ENCODE peak calls at places on chromosomes 12 and 14, in four cellular contexts. One of them, this sample, is unnamed.

GRCh38 chr14:105918496-105919262 is 392.3 kb downstream of the TMEM121 start:
- DNase-seq in H9: no peak
- DNase-seq in neuronal stem cell: no peak
- DNase-seq in H1: no peak
- DNase-seq in this sample: no peak

GRCh38 chr14:22976620-22977433 is 5.5 kb downstream of the AJUBA start:
- DNase-seq in H1: no peak
- DNase-seq in H9: no peak
- DNase-seq in neuronal stem cell: no peak
- DNase-seq in this sample: no peak

GRCh38 chr12:49357099-49357678 is 10.1 kb upstream of the SPATS2 start:
- DNase-seq in neuronal stem cell: no peak
- DNase-seq in H9: no peak
- DNase-seq in H1: no peak
- DNase-seq in this sample: peak

GRCh38 chr12:13499008-13499407 is 302.5 kb downstream of the EMP1 start:
- DNase-seq in neuronal stem cell: no peak
- DNase-seq in H1: no peak
- DNase-seq in H9: no peak
- DNase-seq in this sample: no peak

GRCh38 chr12:113155641-113156040 is 6.1 kb downstream of the CFAP73 start:
- DNase-seq in H1: no peak
- DNase-seq in H9: no peak
- DNase-seq in neuronal stem cell: no peak
- DNase-seq in this sample: no peak

GRCh38 chr12:12979151-12979550 is 20.9 kb downstream of the HEBP1 start:
- DNase-seq in H1: no peak
- DNase-seq in H9: no peak
- DNase-seq in neuronal stem cell: no peak
- DNase-seq in this sample: peak

GRCh38 chr12:16609140-16609539 is 3.2 kb upstream of the LMO3 start:
- DNase-seq in H1: no peak
- DNase-seq in neuronal stem cell: no peak
- DNase-seq in H9: no peak
- DNase-seq in this sample: no peak

GRCh38 chr14:101417434-101417833 is 143.9 kb upstream of the DIO3 start:
- DNase-seq in H9: no peak
- DNase-seq in neuronal stem cell: no peak
- DNase-seq in H1: no peak
- DNase-seq in this sample: no peak

GRCh38 chr12:8668441-8668840 is 5.8 kb upstream of the MFAP5 start:
- DNase-seq in H9: no peak
- DNase-seq in H1: no peak
- DNase-seq in neuronal stem cell: no peak
- DNase-seq in this sample: no peak

GRCh38 chr12:120358412-120359158 is 10.4 kb downstream of the MSI1 start:
- DNase-seq in H9: peak
- DNase-seq in H1: peak
- DNase-seq in neuronal stem cell: no peak
- DNase-seq in this sample: peak

GRCh38 chr12:115172521-115172920 is 488.5 kb upstream of the TBX3 start:
- DNase-seq in neuronal stem cell: no peak
- DNase-seq in H1: no peak
- DNase-seq in H9: no peak
- DNase-seq in this sample: no peak

GRCh38 chr14:28301179-28301578 is 465.4 kb upstream of the FOXG1 start:
- DNase-seq in neuronal stem cell: no peak
- DNase-seq in H9: peak
- DNase-seq in H1: no peak
- DNase-seq in this sample: no peak

GRCh38 chr12:114006482-114007425 is 40.6 kb upstream of the RBM19 start:
- DNase-seq in neuronal stem cell: no peak
- DNase-seq in H1: no peak
- DNase-seq in H9: no peak
- DNase-seq in this sample: no peak

GRCh38 chr14:92783813-92784431 is 10.2 kb upstream of the GOLGA5 start:
- DNase-seq in H9: no peak
- DNase-seq in H1: no peak
- DNase-seq in neuronal stem cell: peak
- DNase-seq in this sample: peak

GRCh38 chr12:120006248-120006975 is 17.4 kb downstream of the BICDL1 start:
- DNase-seq in neuronal stem cell: no peak
- DNase-seq in H1: no peak
- DNase-seq in H9: no peak
- DNase-seq in this sample: peak

GRCh38 chr12:59041241-59042121 is 121.2 kb upstream of the LRIG3 start:
- DNase-seq in H1: no peak
- DNase-seq in neuronal stem cell: no peak
- DNase-seq in H9: no peak
- DNase-seq in this sample: peak

GRCh38 chr14:105145381-105146180 is 23.0 kb downstream of the JAG2 start:
- DNase-seq in H9: no peak
- DNase-seq in H1: peak
- DNase-seq in neuronal stem cell: no peak
- DNase-seq in this sample: no peak

GRCh38 chr12:102634216-102634615 is 153.9 kb upstream of the IGF1 start:
- DNase-seq in neuronal stem cell: no peak
- DNase-seq in H1: no peak
- DNase-seq in H9: no peak
- DNase-seq in this sample: no peak

GRCh38 chr12:72790273-72790672 is 518.1 kb downstream of the TRHDE start:
- DNase-seq in H9: no peak
- DNase-seq in neuronal stem cell: no peak
- DNase-seq in H1: no peak
- DNase-seq in this sample: peak

GRCh38 chr14:60094306-60094897 is 2.7 kb downstream of the PCNX4 start:
- DNase-seq in neuronal stem cell: no peak
- DNase-seq in H9: peak
- DNase-seq in H1: no peak
- DNase-seq in this sample: peak

GRCh38 chr14:68546839-68547238 is 246.0 kb downstream of the ZFP36L1 start:
- DNase-seq in H9: no peak
- DNase-seq in H1: peak
- DNase-seq in neuronal stem cell: no peak
- DNase-seq in this sample: peak

GRCh38 chr12:2984698-2985097 is 25.5 kb downstream of the TEAD4 start:
- DNase-seq in H9: no peak
- DNase-seq in H1: no peak
- DNase-seq in neuronal stem cell: no peak
- DNase-seq in this sample: no peak

GRCh38 chr12:90023207-90023870 is 314.7 kb upstream of the ATP2B1 start:
- DNase-seq in neuronal stem cell: no peak
- DNase-seq in H1: no peak
- DNase-seq in H9: no peak
- DNase-seq in this sample: no peak

GRCh38 chr14:70098257-70098809 is 90.4 kb downstream of the SLC8A3 start:
- DNase-seq in neuronal stem cell: no peak
- DNase-seq in H9: no peak
- DNase-seq in H1: no peak
- DNase-seq in this sample: no peak

GRCh38 chr12:46831335-46832083 is 5.7 kb upstream of the SLC38A4 start:
- DNase-seq in H1: peak
- DNase-seq in H9: peak
- DNase-seq in neuronal stem cell: peak
- DNase-seq in this sample: no peak

GRCh38 chr12:44154128-44154527 is 318.2 kb downstream of the TMEM117 start:
- DNase-seq in H1: no peak
- DNase-seq in neuronal stem cell: no peak
- DNase-seq in H9: no peak
- DNase-seq in this sample: no peak

DNA sequence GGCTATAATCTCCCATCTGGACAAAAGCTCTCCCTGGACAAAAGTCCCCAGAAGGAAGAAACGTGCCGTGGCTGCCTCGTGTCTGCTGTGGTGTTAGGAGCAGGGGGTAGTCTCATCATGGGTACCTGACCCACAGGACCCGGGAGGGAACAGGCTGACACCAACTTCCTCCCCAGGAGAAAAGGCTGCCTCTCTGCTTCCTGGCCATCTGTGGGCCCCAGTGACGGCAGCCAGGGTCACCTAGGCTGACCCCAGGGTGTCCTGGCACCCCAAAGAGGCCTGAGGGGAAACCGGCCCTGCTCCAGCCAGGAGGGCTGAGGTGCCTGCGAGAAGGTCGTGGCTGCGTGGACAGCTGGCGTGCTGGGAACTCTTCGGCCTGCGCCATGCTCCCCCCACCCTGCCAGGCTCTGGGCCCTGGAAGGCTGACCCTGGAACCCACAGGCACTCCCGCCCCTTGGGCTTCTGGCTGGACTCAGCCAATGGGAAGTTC is 133.9 kb downstream of the RFLNA start:
- DNase-seq in H9: no peak
- DNase-seq in H1: no peak
- DNase-seq in neuronal stem cell: no peak
- DNase-seq in this sample: no peak
- H2BK12ac ChIP-seq in H9: no peak
- H2BK12ac ChIP-seq in H1: no peak
- H2BK12ac ChIP-seq in neuronal stem cell: no peak
- H2BK12ac ChIP-seq in this sample: no peak

GRCh38 chr12:92297405-92297804 is 151.8 kb upstream of the BTG1 start:
- DNase-seq in H1: no peak
- DNase-seq in neuronal stem cell: no peak
- DNase-seq in H9: no peak
- DNase-seq in this sample: no peak
- H3K27ac ChIP-seq in H1: no peak
- H3K27ac ChIP-seq in neuronal stem cell: no peak
- H3K27ac ChIP-seq in H9: no peak
- H3K27ac ChIP-seq in this sample: no peak

GRCh38 chr12:88925370-88925915 is 345.2 kb upstream of the KITLG start:
- DNase-seq in H9: no peak
- DNase-seq in H1: no peak
- DNase-seq in neuronal stem cell: no peak
- DNase-seq in this sample: no peak

GRCh38 chr12:88924162-88924561 is 343.9 kb upstream of the KITLG start:
- DNase-seq in H1: no peak
- DNase-seq in neuronal stem cell: no peak
- DNase-seq in H9: no peak
- DNase-seq in this sample: no peak

GRCh38 chr12:88922816-88923215 is 342.5 kb upstream of the KITLG start:
- DNase-seq in H9: no peak
- DNase-seq in neuronal stem cell: no peak
- DNase-seq in H1: no peak
- DNase-seq in this sample: no peak

GRCh38 chr12:88921890-88922532 is 341.7 kb upstream of the KITLG start:
- DNase-seq in H9: no peak
- DNase-seq in neuronal stem cell: no peak
- DNase-seq in H1: no peak
- DNase-seq in this sample: peak

DNA sequence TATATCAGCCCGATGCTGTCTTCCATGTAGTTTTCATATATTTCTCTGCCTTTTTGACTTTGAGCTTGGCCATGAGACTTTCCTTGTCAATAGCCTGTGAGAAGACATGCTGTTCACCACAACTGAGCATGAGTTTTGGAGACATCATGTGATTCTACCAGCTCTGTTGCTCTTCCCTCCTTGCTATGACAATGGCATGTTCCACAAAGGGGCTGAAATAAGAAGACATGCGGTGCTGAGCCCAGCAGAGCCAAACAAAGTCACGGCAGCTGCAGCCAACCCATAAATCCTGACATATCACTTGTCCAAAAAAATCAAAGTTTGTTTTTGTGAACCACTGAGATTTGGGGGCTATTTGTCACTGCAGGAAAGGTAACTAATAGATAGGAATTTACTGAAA is 343.4 kb upstream of the KITLG start:
- DNase-seq in neuronal stem cell: no peak
- DNase-seq in H9: no peak
- DNase-seq in H1: no peak
- DNase-seq in this sample: no peak
- H2AK5ac ChIP-seq in neuronal stem cell: no peak
- H2AK5ac ChIP-seq in H9: no peak
- H2AK5ac ChIP-seq in H1: no peak
- H2AK5ac ChIP-seq in this sample: no peak

GRCh38 chr14:102889615-102890014 is 32.8 kb upstream of the AMN start:
- DNase-seq in H9: no peak
- DNase-seq in H1: no peak
- DNase-seq in neuronal stem cell: no peak
- DNase-seq in this sample: no peak

GRCh38 chr14:102891111-102891510 is 31.4 kb upstream of the AMN start:
- DNase-seq in neuronal stem cell: no peak
- DNase-seq in H1: no peak
- DNase-seq in H9: no peak
- DNase-seq in this sample: no peak

GRCh38 chr14:102893452-102893851 is 29.0 kb upstream of the AMN start:
- DNase-seq in H9: no peak
- DNase-seq in neuronal stem cell: no peak
- DNase-seq in H1: no peak
- DNase-seq in this sample: no peak

GRCh38 chr14:102891556-102891955 is 30.9 kb upstream of the AMN start:
- DNase-seq in H1: no peak
- DNase-seq in H9: no peak
- DNase-seq in neuronal stem cell: no peak
- DNase-seq in this sample: no peak

GRCh38 chr14:102892660-102893059 is 29.8 kb upstream of the AMN start:
- DNase-seq in neuronal stem cell: no peak
- DNase-seq in H1: no peak
- DNase-seq in H9: no peak
- DNase-seq in this sample: no peak
- H2BK12ac ChIP-seq in neuronal stem cell: no peak
- H2BK12ac ChIP-seq in H1: no peak
- H2BK12ac ChIP-seq in H9: no peak
- H2BK12ac ChIP-seq in this sample: no peak

DNA sequence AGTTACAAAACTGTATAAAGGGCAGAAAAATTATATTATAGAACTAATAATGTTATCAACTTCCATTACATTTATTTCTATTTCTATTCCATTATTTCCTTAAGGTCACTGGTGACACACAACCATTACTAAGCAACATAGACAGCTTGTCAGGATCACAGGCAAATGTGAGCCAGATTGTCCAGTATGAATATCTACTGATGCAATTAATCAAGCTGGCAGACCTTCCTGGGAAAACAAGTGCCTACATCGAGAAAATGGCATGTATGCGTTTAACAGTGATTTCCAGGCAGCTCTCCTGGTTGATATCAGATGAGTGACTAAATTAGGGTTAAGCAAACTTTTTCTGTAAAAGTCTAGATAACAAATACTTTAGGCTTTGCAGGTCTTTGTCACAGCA is 36.9 kb upstream of the TSPAN8 start:
- DNase-seq in neuronal stem cell: no peak
- DNase-seq in H1: no peak
- DNase-seq in H9: no peak
- DNase-seq in this sample: no peak
- H3K27ac ChIP-seq in neuronal stem cell: no peak
- H3K27ac ChIP-seq in H1: no peak
- H3K27ac ChIP-seq in H9: no peak
- H3K27ac ChIP-seq in this sample: no peak

DNA sequence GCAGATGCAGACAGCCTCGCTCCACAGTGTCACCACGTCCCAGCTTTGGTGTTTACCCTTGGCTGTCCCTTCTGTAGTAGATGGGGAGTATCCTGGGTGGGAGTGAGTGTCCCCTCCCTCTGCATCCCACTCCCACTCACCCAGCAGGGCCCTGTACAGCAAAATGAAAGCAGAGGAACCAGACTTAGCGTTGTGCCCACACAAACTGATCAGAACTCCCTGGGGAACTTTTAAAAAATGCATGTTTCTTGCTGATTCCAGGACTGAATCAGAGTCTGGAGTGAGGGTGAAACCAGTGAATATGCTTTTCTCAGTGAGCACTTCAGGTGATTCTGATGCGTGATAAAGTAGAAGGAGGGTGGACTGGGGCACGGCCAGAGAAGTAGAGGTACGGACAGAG is 2.9 kb downstream of the ACVRL1 start:
- DNase-seq in H1: no peak
- DNase-seq in neuronal stem cell: no peak
- DNase-seq in H9: no peak
- DNase-seq in this sample: no peak
- H2AK5ac ChIP-seq in H1: no peak
- H2AK5ac ChIP-seq in neuronal stem cell: no peak
- H2AK5ac ChIP-seq in H9: no peak
- H2AK5ac ChIP-seq in this sample: no peak